ENCODE peak calls at places on chromosomes 12 and 14, in eight cellular contexts. One of them, this sample, is unnamed. For H3K36me3 and H3K27me3, the result is how much of the 10 kb centered on the place peaks cover.

GRCh38 chr12:107236824-107237467 is 143.6 kb upstream of the CRY1 start:
- DNase-seq in fibroblast of lung: no peak
- DNase-seq in stomach: no peak
- DNase-seq in effector memory CD4-positive, alpha-beta T cell: no peak
- DNase-seq in left ventricle myocardium inferior: no peak
- DNase-seq in upper lobe of right lung: no peak
- DNase-seq in left lung: no peak
- DNase-seq in tibial artery: no peak
- DNase-seq in this sample: no peak

GRCh38 chr14:55129086-55129427 is at the start of gene LGALS3:
- DNase-seq in fibroblast of lung: peak
- DNase-seq in stomach: peak
- DNase-seq in effector memory CD4-positive, alpha-beta T cell: peak
- DNase-seq in left ventricle myocardium inferior: peak
- DNase-seq in upper lobe of right lung: peak
- DNase-seq in left lung: peak
- DNase-seq in tibial artery: peak
- DNase-seq in this sample: peak

GRCh38 chr14:34051966-34052657 is 101.2 kb upstream of the EGLN3 start:
- DNase-seq in fibroblast of lung: peak
- DNase-seq in stomach: no peak
- DNase-seq in effector memory CD4-positive, alpha-beta T cell: no peak
- DNase-seq in left ventricle myocardium inferior: no peak
- DNase-seq in upper lobe of right lung: no peak
- DNase-seq in left lung: no peak
- DNase-seq in tibial artery: peak
- DNase-seq in this sample: no peak

GRCh38 chr12:116918464-116918863 is 7.7 kb downstream of the FBXW8 start:
- DNase-seq in fibroblast of lung: no peak
- DNase-seq in stomach: no peak
- DNase-seq in effector memory CD4-positive, alpha-beta T cell: no peak
- DNase-seq in left ventricle myocardium inferior: no peak
- DNase-seq in upper lobe of right lung: no peak
- DNase-seq in left lung: no peak
- DNase-seq in tibial artery: no peak
- DNase-seq in this sample: no peak

GRCh38 chr12:89376844-89377243 is 24.5 kb upstream of the DUSP6 start:
- DNase-seq in fibroblast of lung: no peak
- DNase-seq in stomach: no peak
- DNase-seq in effector memory CD4-positive, alpha-beta T cell: no peak
- DNase-seq in left ventricle myocardium inferior: no peak
- DNase-seq in upper lobe of right lung: no peak
- DNase-seq in left lung: no peak
- DNase-seq in tibial artery: no peak
- DNase-seq in this sample: no peak

GRCh38 chr12:117134059-117134458 is 34.8 kb upstream of the TESC start:
- DNase-seq in fibroblast of lung: no peak
- DNase-seq in stomach: no peak
- DNase-seq in effector memory CD4-positive, alpha-beta T cell: no peak
- DNase-seq in left ventricle myocardium inferior: no peak
- DNase-seq in upper lobe of right lung: no peak
- DNase-seq in left lung: no peak
- DNase-seq in tibial artery: no peak
- DNase-seq in this sample: no peak

GRCh38 chr12:22518067-22518719 is 26.1 kb downstream of the C2CD5 start:
- DNase-seq in fibroblast of lung: peak
- DNase-seq in stomach: peak
- DNase-seq in effector memory CD4-positive, alpha-beta T cell: no peak
- DNase-seq in left ventricle myocardium inferior: peak
- DNase-seq in upper lobe of right lung: no peak
- DNase-seq in left lung: no peak
- DNase-seq in tibial artery: no peak
- DNase-seq in this sample: peak

GRCh38 chr12:91078501-91078900 is 20.7 kb upstream of the KERA start:
- DNase-seq in fibroblast of lung: no peak
- DNase-seq in stomach: no peak
- DNase-seq in effector memory CD4-positive, alpha-beta T cell: no peak
- DNase-seq in left ventricle myocardium inferior: no peak
- DNase-seq in upper lobe of right lung: no peak
- DNase-seq in left lung: no peak
- DNase-seq in tibial artery: no peak
- DNase-seq in this sample: no peak

GRCh38 chr14:40464531-40464930 is 1032.3 kb upstream of the FBXO33 start:
- DNase-seq in fibroblast of lung: no peak
- DNase-seq in stomach: no peak
- DNase-seq in effector memory CD4-positive, alpha-beta T cell: no peak
- DNase-seq in left ventricle myocardium inferior: no peak
- DNase-seq in upper lobe of right lung: no peak
- DNase-seq in left lung: peak
- DNase-seq in tibial artery: no peak
- DNase-seq in this sample: no peak

GRCh38 chr12:107528731-107529365 is 156.8 kb upstream of the PWP1 start:
- DNase-seq in fibroblast of lung: no peak
- DNase-seq in stomach: no peak
- DNase-seq in effector memory CD4-positive, alpha-beta T cell: no peak
- DNase-seq in left ventricle myocardium inferior: no peak
- DNase-seq in upper lobe of right lung: no peak
- DNase-seq in left lung: no peak
- DNase-seq in tibial artery: no peak
- DNase-seq in this sample: no peak

GRCh38 chr14:28061006-28061405 is 705.6 kb upstream of the FOXG1 start:
- DNase-seq in fibroblast of lung: no peak
- DNase-seq in stomach: no peak
- DNase-seq in effector memory CD4-positive, alpha-beta T cell: no peak
- DNase-seq in left ventricle myocardium inferior: no peak
- DNase-seq in upper lobe of right lung: no peak
- DNase-seq in left lung: no peak
- DNase-seq in tibial artery: no peak
- DNase-seq in this sample: no peak

GRCh38 chr12:76646366-76646765 is 86.8 kb upstream of the OSBPL8 start:
- DNase-seq in fibroblast of lung: no peak
- DNase-seq in stomach: no peak
- DNase-seq in effector memory CD4-positive, alpha-beta T cell: no peak
- DNase-seq in left ventricle myocardium inferior: no peak
- DNase-seq in upper lobe of right lung: no peak
- DNase-seq in left lung: no peak
- DNase-seq in tibial artery: no peak
- DNase-seq in this sample: no peak

GRCh38 chr14:100426331-100426730 is 103.2 kb downstream of the SLC25A47 start:
- DNase-seq in fibroblast of lung: no peak
- DNase-seq in stomach: no peak
- DNase-seq in effector memory CD4-positive, alpha-beta T cell: no peak
- DNase-seq in left ventricle myocardium inferior: no peak
- DNase-seq in upper lobe of right lung: no peak
- DNase-seq in left lung: no peak
- DNase-seq in tibial artery: no peak
- DNase-seq in this sample: no peak

GRCh38 chr12:50641566-50641965 is 122.3 kb upstream of the ATF1 start:
- DNase-seq in fibroblast of lung: no peak
- DNase-seq in stomach: no peak
- DNase-seq in effector memory CD4-positive, alpha-beta T cell: no peak
- DNase-seq in left ventricle myocardium inferior: no peak
- DNase-seq in upper lobe of right lung: no peak
- DNase-seq in left lung: no peak
- DNase-seq in tibial artery: no peak
- DNase-seq in this sample: no peak

GRCh38 chr12:115398311-115398781 is 714.4 kb upstream of the TBX3 start:
- DNase-seq in fibroblast of lung: peak
- DNase-seq in stomach: no peak
- DNase-seq in effector memory CD4-positive, alpha-beta T cell: no peak
- DNase-seq in left ventricle myocardium inferior: no peak
- DNase-seq in upper lobe of right lung: no peak
- DNase-seq in left lung: no peak
- DNase-seq in tibial artery: no peak
- DNase-seq in this sample: peak

GRCh38 chr14:102822311-102822863 is 45.1 kb downstream of the TRAF3 start:
- DNase-seq in fibroblast of lung: no peak
- DNase-seq in stomach: no peak
- DNase-seq in effector memory CD4-positive, alpha-beta T cell: no peak
- DNase-seq in left ventricle myocardium inferior: no peak
- DNase-seq in upper lobe of right lung: no peak
- DNase-seq in left lung: no peak
- DNase-seq in tibial artery: no peak
- DNase-seq in this sample: no peak

GRCh38 chr12:97556201-97556824 is 93.7 kb downstream of the RMST start:
- DNase-seq in fibroblast of lung: peak
- DNase-seq in stomach: peak
- DNase-seq in effector memory CD4-positive, alpha-beta T cell: no peak
- DNase-seq in left ventricle myocardium inferior: peak
- DNase-seq in upper lobe of right lung: peak
- DNase-seq in left lung: peak
- DNase-seq in tibial artery: no peak
- DNase-seq in this sample: no peak

GRCh38 chr14:104202259-104203070 is 64.1 kb downstream of the KIF26A start:
- DNase-seq in fibroblast of lung: no peak
- DNase-seq in stomach: peak
- DNase-seq in effector memory CD4-positive, alpha-beta T cell: no peak
- DNase-seq in left ventricle myocardium inferior: no peak
- DNase-seq in upper lobe of right lung: peak
- DNase-seq in left lung: peak
- DNase-seq in tibial artery: no peak
- DNase-seq in this sample: no peak

GRCh38 chr12:104686196-104686595 is 229.4 kb downstream of the CHST11 start:
- DNase-seq in fibroblast of lung: no peak
- DNase-seq in stomach: no peak
- DNase-seq in effector memory CD4-positive, alpha-beta T cell: no peak
- DNase-seq in left ventricle myocardium inferior: no peak
- DNase-seq in upper lobe of right lung: no peak
- DNase-seq in left lung: no peak
- DNase-seq in tibial artery: no peak
- DNase-seq in this sample: no peak

GRCh38 chr12:130514149-130514551 is 176.5 kb downstream of the PIWIL1 start:
- DNase-seq in fibroblast of lung: no peak
- DNase-seq in stomach: no peak
- DNase-seq in effector memory CD4-positive, alpha-beta T cell: no peak
- DNase-seq in left ventricle myocardium inferior: no peak
- DNase-seq in upper lobe of right lung: no peak
- DNase-seq in left lung: no peak
- DNase-seq in tibial artery: no peak
- DNase-seq in this sample: no peak

GRCh38 chr14:69712217-69712565 is 54.8 kb upstream of the SRSF5 start:
- DNase-seq in fibroblast of lung: no peak
- DNase-seq in stomach: no peak
- DNase-seq in effector memory CD4-positive, alpha-beta T cell: no peak
- DNase-seq in left ventricle myocardium inferior: no peak
- DNase-seq in upper lobe of right lung: no peak
- DNase-seq in left lung: no peak
- DNase-seq in tibial artery: no peak
- DNase-seq in this sample: no peak
- H3K36me3 ChIP-seq in fibroblast of lung: under half
- H3K36me3 ChIP-seq in stomach: half or more
- H3K36me3 ChIP-seq in effector memory CD4-positive, alpha-beta T cell: under half
- H3K36me3 ChIP-seq in left ventricle myocardium inferior: under half
- H3K36me3 ChIP-seq in upper lobe of right lung: under half
- H3K36me3 ChIP-seq in left lung: under half
- H3K36me3 ChIP-seq in tibial artery: under half
- H3K36me3 ChIP-seq in this sample: under half

GRCh38 chr12:98893601-98894411 is 248.7 kb downstream of the APAF1 start:
- DNase-seq in fibroblast of lung: peak
- DNase-seq in stomach: no peak
- DNase-seq in effector memory CD4-positive, alpha-beta T cell: no peak
- DNase-seq in left ventricle myocardium inferior: no peak
- DNase-seq in upper lobe of right lung: no peak
- DNase-seq in left lung: no peak
- DNase-seq in tibial artery: no peak
- DNase-seq in this sample: no peak
- H3K27me3 ChIP-seq in fibroblast of lung: under half
- H3K27me3 ChIP-seq in stomach: half or more
- H3K27me3 ChIP-seq in effector memory CD4-positive, alpha-beta T cell: under half
- H3K27me3 ChIP-seq in left ventricle myocardium inferior: half or more
- H3K27me3 ChIP-seq in upper lobe of right lung: under half
- H3K27me3 ChIP-seq in left lung: half or more
- H3K27me3 ChIP-seq in tibial artery: under half
- H3K27me3 ChIP-seq in this sample: under half

DNA sequence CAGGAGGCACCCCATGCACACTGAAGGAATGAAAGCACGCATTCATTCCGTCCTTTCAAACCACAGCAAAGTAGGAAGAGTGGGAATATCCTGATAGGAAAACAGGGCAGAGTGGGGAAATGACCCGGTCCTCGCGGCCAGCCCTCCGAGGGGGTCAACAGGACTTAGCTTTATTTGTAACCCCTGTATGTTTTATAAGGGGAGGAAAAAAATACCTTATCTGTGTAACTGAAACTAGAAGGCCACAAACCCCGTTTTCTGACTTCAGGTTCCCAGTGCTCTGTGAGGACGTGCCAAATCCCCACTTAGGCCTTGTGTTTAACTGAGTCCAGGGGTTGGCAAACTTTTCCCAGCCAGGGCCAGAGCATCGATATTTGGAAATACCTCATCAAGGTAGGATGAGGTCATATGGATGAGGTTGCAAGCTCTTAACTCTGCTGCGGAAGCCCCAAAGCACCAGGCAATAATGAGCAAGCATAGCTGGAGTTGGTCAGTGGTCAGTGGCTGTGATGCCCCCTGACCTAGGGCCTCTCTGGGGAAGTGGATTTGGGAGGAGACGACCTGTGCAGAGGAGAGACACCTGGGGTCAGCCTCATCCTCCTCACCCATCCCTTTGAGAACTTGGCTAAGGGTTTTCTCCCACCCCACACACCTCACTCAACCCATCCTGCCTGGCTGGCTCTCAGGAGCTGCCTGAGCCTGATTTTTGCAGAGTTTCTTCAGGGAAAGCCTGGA is 58.5 kb downstream of the RBM19 start:
- DNase-seq in fibroblast of lung: no peak
- DNase-seq in stomach: no peak
- DNase-seq in effector memory CD4-positive, alpha-beta T cell: no peak
- DNase-seq in left ventricle myocardium inferior: no peak
- DNase-seq in upper lobe of right lung: no peak
- DNase-seq in left lung: no peak
- DNase-seq in tibial artery: no peak
- DNase-seq in this sample: no peak
- H3K36me3 ChIP-seq in fibroblast of lung: under half
- H3K36me3 ChIP-seq in stomach: half or more
- H3K36me3 ChIP-seq in effector memory CD4-positive, alpha-beta T cell: half or more
- H3K36me3 ChIP-seq in left ventricle myocardium inferior: half or more
- H3K36me3 ChIP-seq in upper lobe of right lung: under half
- H3K36me3 ChIP-seq in left lung: under half
- H3K36me3 ChIP-seq in tibial artery: half or more
- H3K36me3 ChIP-seq in this sample: under half

DNA sequence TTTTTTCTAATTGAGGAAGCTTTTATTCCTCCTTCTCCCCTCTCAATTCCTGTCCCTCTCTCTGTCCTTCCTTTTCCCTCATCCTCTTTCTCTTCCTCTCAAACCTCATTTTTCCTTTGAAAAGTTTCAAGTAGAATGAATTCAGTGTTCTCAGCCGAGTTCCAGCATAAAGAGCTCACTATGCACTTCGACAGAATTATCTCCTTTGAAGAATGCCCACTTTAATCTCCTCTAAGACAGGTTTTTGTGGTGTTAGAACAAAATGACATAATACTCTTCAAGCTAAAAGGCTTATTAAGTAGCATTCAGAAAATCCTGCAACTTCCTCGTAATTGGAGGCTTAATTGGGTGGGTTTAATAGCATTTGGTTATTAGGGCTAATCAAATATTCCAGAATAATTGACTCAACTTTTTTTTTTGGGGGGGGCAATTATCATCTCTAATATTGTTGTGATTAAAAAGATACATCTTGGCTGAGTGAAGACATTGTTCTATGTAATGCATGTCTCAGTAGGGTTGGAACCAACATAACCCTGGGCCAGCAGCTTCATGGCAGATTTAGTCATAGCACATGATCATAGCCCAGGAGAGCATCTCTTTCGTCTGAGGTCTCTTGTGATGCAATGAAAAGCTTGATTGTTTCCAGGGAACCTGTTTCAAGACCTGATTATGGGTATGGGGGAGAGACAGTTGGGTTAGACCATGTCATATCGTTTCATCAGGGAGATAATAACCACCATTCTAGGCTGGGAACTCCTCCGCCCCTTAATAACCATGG is 25.0 kb upstream of the SLC24A4 start:
- DNase-seq in fibroblast of lung: no peak
- DNase-seq in stomach: no peak
- DNase-seq in effector memory CD4-positive, alpha-beta T cell: no peak
- DNase-seq in left ventricle myocardium inferior: no peak
- DNase-seq in upper lobe of right lung: no peak
- DNase-seq in left lung: no peak
- DNase-seq in tibial artery: no peak
- DNase-seq in this sample: no peak
- H3K27me3 ChIP-seq in fibroblast of lung: under half
- H3K27me3 ChIP-seq in stomach: under half
- H3K27me3 ChIP-seq in effector memory CD4-positive, alpha-beta T cell: under half
- H3K27me3 ChIP-seq in left ventricle myocardium inferior: under half
- H3K27me3 ChIP-seq in upper lobe of right lung: under half
- H3K27me3 ChIP-seq in left lung: under half
- H3K27me3 ChIP-seq in tibial artery: under half
- H3K27me3 ChIP-seq in this sample: under half

This sample was measured in adrenal gland.